ENCODE peak calls at places on chromosomes 11 and 22, in six cellular contexts. U is Peyer's patch; I is CD8-positive, alpha-beta memory T cell; J is aorta; Y is SW 1271; Q is head of caudate nucleus. O is an unnamed sample.
A peak's percentile ranks its signal among the peaks of the same experiment; 100 is the strongest.

GRCh38 chr11:93512965-93513667 is 30.1 kb downstream of the SMCO4 start:
- DNase-seq in U (no peak), I (no peak), J (no peak), Y (no peak), Q (no peak), O (no peak)

GRCh38 chr22:37289156-37289735 is 6.9 kb downstream of the CYTH4 start:
- DNase-seq in U (no peak), I (no peak), J (no peak), Y (no peak), Q (no peak), O (no peak)

GRCh38 chr11:71125150-71125549 is 127.2 kb downstream of the SHANK2 start:
- DNase-seq in U (no peak), I (no peak), J (no peak), Y (no peak), Q (no peak), O (no peak)

GRCh38 chr11:1727088-1727690 is 23.2 kb downstream of the IFITM10 start:
- DNase-seq in U (no peak), I (no peak), J (no peak), Y (no peak), Q (no peak), O (no peak)

GRCh38 chr22:31230871-31231621 is 18.9 kb downstream of the LIMK2 start:
- DNase-seq in U (no peak), I (peak; percentile 24), J (no peak), Y (no peak), Q (peak; percentile 61), O (peak; percentile 72)

GRCh38 chr22:19565382-19565902 is 41.2 kb upstream of the CLDN5 start:
- DNase-seq in U (no peak), I (no peak), J (no peak), Y (no peak), Q (no peak), O (no peak)

GRCh38 chr11:134206185-134206584 is 17.6 kb downstream of the NCAPD3 start:
- DNase-seq in U (no peak), I (no peak), J (no peak), Y (no peak), Q (no peak), O (no peak)

GRCh38 chr11:134278356-134278755 is 2.2 kb downstream of the GLB1L3 start:
- DNase-seq in U (no peak), I (no peak), J (no peak), Y (no peak), Q (no peak), O (no peak)

GRCh38 chr11:57324154-57324885 is 432 bp downstream of the TNKS1BP1 start:
- DNase-seq in U (peak; percentile 61), I (no peak), J (peak; percentile 82), Y (no peak), Q (no peak), O (peak; percentile 67)

GRCh38 chr11:2099523-2100316 is 39.5 kb downstream of the IGF2 start:
- DNase-seq in U (peak; percentile 59), I (no peak), J (peak; percentile 70), Y (no peak), Q (no peak), O (no peak)

GRCh38 chr22:44160416-44160815 is 20.3 kb upstream of the PARVG start:
- DNase-seq in U (peak; percentile 13), I (no peak), J (no peak), Y (no peak), Q (no peak), O (no peak)

GRCh38 chr11:62732830-62733229 is 4.5 kb downstream of the TTC9C start:
- DNase-seq in U (no peak), I (no peak), J (no peak), Y (no peak), Q (no peak), O (peak; percentile 50)

GRCh38 chr11:127627629-127628462 is 627.3 kb upstream of the KIRREL3 start:
- DNase-seq in U (peak; percentile 56), I (no peak), J (no peak), Y (no peak), Q (no peak), O (no peak)

GRCh38 chr11:45371251-45371749 is 85.2 kb upstream of the SYT13 start:
- DNase-seq in U (peak; percentile 64), I (peak; percentile 54), J (peak; percentile 84), Y (no peak), Q (peak; percentile 86), O (peak; percentile 61)

GRCh38 chr11:12598330-12599256 is 75.6 kb upstream of the TEAD1 start:
- DNase-seq in U (no peak), I (no peak), J (no peak), Y (no peak), Q (no peak), O (peak; percentile 77)

GRCh38 chr22:24325105-24325757 is 54.6 kb downstream of the SPECC1L start:
- DNase-seq in U (no peak), I (no peak), J (no peak), Y (no peak), Q (no peak), O (peak; percentile 98)

GRCh38 chr11:17611049-17611448 is 64.0 kb downstream of the OTOG start:
- DNase-seq in U (no peak), I (no peak), J (peak; percentile 59), Y (no peak), Q (no peak), O (no peak)

GRCh38 chr11:123064268-123064657 is 2.3 kb upstream of the HSPA8 start:
- DNase-seq in U (no peak), I (no peak), J (no peak), Y (no peak), Q (no peak), O (no peak)

GRCh38 chr22:19962246-19962908 is 20.8 kb upstream of the TXNRD2 start:
- DNase-seq in U (peak; percentile 92), I (peak; percentile 20), J (peak; percentile 91), Y (peak; percentile 50), Q (peak; percentile 88), O (peak; percentile 76)

GRCh38 chr11:4072668-4073285 is 21.8 kb upstream of the RRM1 start:
- DNase-seq in U (no peak), I (peak; percentile 36), J (no peak), Y (peak; percentile 21), Q (peak; percentile 57), O (peak; percentile 81)

O was measured in EH.